ENCODE peak calls at places on chromosomes 11 and 22, in four cellular contexts. One of them, this sample, is unnamed.

GRCh38 chr11:30786392-30787120 is 200.4 kb upstream of the MPPED2 start:
- DNase-seq in heart left ventricle: no peak
- DNase-seq in mammary epithelial cell: no peak
- DNase-seq in upper lobe of left lung: no peak
- DNase-seq in this sample: no peak

GRCh38 chr22:41608386-41608785 is 12.5 kb downstream of the DESI1 start:
- DNase-seq in heart left ventricle: no peak
- DNase-seq in mammary epithelial cell: no peak
- DNase-seq in upper lobe of left lung: no peak
- DNase-seq in this sample: no peak

GRCh38 chr22:44051961-44052360 is 27.9 kb downstream of the PARVB start:
- DNase-seq in heart left ventricle: no peak
- DNase-seq in mammary epithelial cell: no peak
- DNase-seq in upper lobe of left lung: no peak
- DNase-seq in this sample: no peak

GRCh38 chr11:60777572-60777971 is 7.6 kb upstream of the MS4A10 start:
- DNase-seq in heart left ventricle: no peak
- DNase-seq in mammary epithelial cell: peak; percentile 67
- DNase-seq in upper lobe of left lung: no peak
- DNase-seq in this sample: peak; percentile 95

GRCh38 chr11:1304376-1304775 is 5.1 kb downstream of the TOLLIP start:
- DNase-seq in heart left ventricle: no peak
- DNase-seq in mammary epithelial cell: no peak
- DNase-seq in upper lobe of left lung: peak; percentile 41
- DNase-seq in this sample: no peak

GRCh38 chr22:36274547-36274946 is 21.6 kb downstream of the APOL1 start:
- DNase-seq in heart left ventricle: no peak
- DNase-seq in mammary epithelial cell: no peak
- DNase-seq in upper lobe of left lung: no peak
- DNase-seq in this sample: no peak

GRCh38 chr11:119787074-119787461 is 58.1 kb upstream of the NECTIN1 start:
- DNase-seq in heart left ventricle: no peak
- DNase-seq in mammary epithelial cell: no peak
- DNase-seq in upper lobe of left lung: no peak
- DNase-seq in this sample: no peak

GRCh38 chr11:83159901-83160865 is 3.3 kb downstream of the PCF11 start:
- DNase-seq in heart left ventricle: no peak
- DNase-seq in mammary epithelial cell: peak; percentile 75
- DNase-seq in upper lobe of left lung: peak; percentile 53
- DNase-seq in this sample: peak; percentile 3

GRCh38 chr11:120674537-120674936 is 163.0 kb downstream of the GRIK4 start:
- DNase-seq in heart left ventricle: no peak
- DNase-seq in mammary epithelial cell: no peak
- DNase-seq in upper lobe of left lung: no peak
- DNase-seq in this sample: no peak

DNA sequence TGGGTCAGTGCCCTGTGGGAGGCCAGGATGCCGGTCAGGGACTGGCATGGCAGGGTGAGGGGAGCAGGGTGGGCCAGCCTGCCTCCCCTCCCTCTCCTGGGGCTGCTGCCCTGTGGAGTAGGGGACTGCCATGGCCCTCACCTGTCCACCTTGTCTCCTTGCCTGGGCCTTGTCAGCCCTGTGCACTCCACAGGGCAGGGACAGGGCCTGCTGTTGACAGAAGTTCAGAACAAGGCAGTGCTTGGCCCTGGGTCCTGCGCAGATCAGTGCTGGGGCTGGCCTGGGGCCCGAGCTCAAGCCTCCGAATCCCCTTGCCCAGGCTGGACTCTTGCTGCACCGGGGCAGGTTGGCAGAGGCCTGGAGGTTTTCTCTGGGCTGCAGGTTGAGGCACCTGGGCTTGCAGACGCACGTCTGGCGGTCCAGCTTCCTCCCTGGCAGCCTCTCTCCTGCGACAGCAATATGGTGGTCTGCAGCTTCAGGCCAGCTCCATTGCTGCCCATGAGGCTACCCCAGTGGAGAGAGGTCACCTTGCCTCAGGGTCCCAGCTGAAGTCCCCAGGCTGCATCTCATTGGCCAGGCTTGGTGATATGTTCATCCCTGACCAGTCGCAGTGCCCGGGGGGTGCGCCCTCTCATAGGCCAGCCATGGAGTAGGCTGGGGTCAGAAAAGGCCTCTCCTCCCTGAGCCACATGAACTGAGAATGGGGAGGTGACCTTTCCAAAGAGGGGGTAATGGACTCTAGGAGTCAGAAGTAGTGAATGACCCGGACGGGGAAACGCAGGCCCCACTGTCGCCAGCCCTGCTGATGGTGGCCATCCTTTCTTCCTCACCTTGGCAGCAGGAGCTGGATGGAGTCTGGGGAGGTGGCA is 21.5 kb upstream of the CHKA start:
- DNase-seq in heart left ventricle: no peak
- DNase-seq in mammary epithelial cell: no peak
- DNase-seq in upper lobe of left lung: no peak
- DNase-seq in this sample: no peak
- H3K27ac ChIP-seq in heart left ventricle: no peak overlapping the region
- H3K27ac ChIP-seq in mammary epithelial cell: no peak overlapping the region
- H3K27ac ChIP-seq in upper lobe of left lung: peak overlapping the region; percentile 72
- H3K27ac ChIP-seq in this sample: no peak overlapping the region

GRCh38 chr11:76671236-76671590 is 666 bp upstream of the LRRC32 start:
- DNase-seq in heart left ventricle: no peak
- DNase-seq in mammary epithelial cell: no peak
- DNase-seq in upper lobe of left lung: no peak
- DNase-seq in this sample: no peak
- H3K27ac ChIP-seq in heart left ventricle: peak overlapping the region; percentile 87
- H3K27ac ChIP-seq in mammary epithelial cell: no peak overlapping the region
- H3K27ac ChIP-seq in upper lobe of left lung: peak overlapping the region; percentile 89
- H3K27ac ChIP-seq in this sample: no peak overlapping the region

DNA sequence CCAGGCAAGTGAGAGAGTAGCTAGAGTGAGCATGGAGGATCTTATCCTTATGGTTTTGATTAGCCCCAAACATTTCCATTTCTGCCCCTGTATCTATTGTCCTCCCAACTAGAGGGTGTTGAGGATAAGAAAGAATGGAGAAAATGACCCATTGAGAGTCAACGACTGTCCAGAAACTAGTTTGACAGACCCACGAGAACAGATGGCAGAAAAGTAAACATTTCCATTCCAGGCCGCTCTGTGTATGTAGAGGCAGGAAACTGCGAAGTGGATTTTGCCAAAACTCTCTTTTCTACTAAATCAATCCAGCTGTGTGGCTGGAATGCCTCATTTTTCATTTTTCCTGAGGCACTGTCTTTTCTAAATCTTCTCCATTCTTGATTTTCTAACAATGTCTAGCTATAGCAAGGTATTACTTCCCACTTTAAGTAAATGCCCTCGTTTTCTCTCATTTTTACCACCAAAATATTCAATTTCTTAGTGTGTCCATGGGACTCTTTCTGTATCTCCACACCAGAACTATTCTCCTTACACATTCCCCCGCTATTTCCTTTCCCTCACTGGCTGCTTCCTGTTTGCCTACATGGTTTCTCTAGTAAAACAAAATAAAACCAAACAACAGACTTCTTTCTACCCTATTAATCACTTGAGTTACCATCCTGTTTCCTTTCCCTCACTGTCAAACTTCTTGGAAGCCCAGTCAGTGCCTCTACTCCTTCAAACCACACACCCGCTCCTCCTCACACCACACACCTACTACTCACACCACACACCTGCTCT is 5.5 kb upstream of the MMP8 start:
- DNase-seq in heart left ventricle: no peak
- DNase-seq in mammary epithelial cell: no peak
- DNase-seq in upper lobe of left lung: no peak
- DNase-seq in this sample: no peak
- H3K27ac ChIP-seq in heart left ventricle: no peak overlapping the region
- H3K27ac ChIP-seq in mammary epithelial cell: no peak overlapping the region
- H3K27ac ChIP-seq in upper lobe of left lung: no peak overlapping the region
- H3K27ac ChIP-seq in this sample: no peak overlapping the region

GRCh38 chr11:123314972-123315371 is 115.1 kb upstream of the GRAMD1B start:
- DNase-seq in heart left ventricle: no peak
- DNase-seq in mammary epithelial cell: no peak
- DNase-seq in upper lobe of left lung: no peak
- DNase-seq in this sample: no peak

GRCh38 chr11:123316003-123316402 is 114.1 kb upstream of the GRAMD1B start:
- DNase-seq in heart left ventricle: no peak
- DNase-seq in mammary epithelial cell: no peak
- DNase-seq in upper lobe of left lung: no peak
- DNase-seq in this sample: peak; percentile 10

GRCh38 chr11:123308077-123308476 is 113.0 kb upstream of the CLMP start:
- DNase-seq in heart left ventricle: no peak
- DNase-seq in mammary epithelial cell: no peak
- DNase-seq in upper lobe of left lung: no peak
- DNase-seq in this sample: no peak

GRCh38 chr11:123318623-123319022 is 111.4 kb upstream of the GRAMD1B start:
- DNase-seq in heart left ventricle: no peak
- DNase-seq in mammary epithelial cell: no peak
- DNase-seq in upper lobe of left lung: no peak
- DNase-seq in this sample: no peak

DNA sequence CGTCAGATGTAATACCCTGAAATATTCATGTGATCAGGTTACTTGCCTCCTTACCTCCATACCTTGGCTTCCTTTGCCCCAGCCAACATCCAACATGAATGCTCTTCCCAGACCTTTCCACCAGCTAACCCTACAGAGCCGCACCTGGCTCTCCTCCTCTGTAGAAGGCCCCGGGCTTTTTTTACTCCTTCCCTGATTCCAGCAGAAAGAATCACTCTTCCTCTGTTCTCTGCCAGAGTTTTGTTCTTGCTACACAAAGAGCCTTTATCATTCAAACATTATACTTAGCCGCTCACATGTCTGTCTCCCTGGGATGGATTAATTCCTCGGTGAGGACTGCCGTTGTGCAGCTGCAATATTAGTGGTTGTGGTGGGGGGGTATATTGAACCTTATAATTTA is 116.8 kb upstream of the GRAMD1B start:
- DNase-seq in heart left ventricle: no peak
- DNase-seq in mammary epithelial cell: no peak
- DNase-seq in upper lobe of left lung: no peak
- DNase-seq in this sample: no peak
- H3K27ac ChIP-seq in heart left ventricle: no peak overlapping the region
- H3K27ac ChIP-seq in mammary epithelial cell: no peak overlapping the region
- H3K27ac ChIP-seq in upper lobe of left lung: no peak overlapping the region
- H3K27ac ChIP-seq in this sample: no peak overlapping the region

DNA sequence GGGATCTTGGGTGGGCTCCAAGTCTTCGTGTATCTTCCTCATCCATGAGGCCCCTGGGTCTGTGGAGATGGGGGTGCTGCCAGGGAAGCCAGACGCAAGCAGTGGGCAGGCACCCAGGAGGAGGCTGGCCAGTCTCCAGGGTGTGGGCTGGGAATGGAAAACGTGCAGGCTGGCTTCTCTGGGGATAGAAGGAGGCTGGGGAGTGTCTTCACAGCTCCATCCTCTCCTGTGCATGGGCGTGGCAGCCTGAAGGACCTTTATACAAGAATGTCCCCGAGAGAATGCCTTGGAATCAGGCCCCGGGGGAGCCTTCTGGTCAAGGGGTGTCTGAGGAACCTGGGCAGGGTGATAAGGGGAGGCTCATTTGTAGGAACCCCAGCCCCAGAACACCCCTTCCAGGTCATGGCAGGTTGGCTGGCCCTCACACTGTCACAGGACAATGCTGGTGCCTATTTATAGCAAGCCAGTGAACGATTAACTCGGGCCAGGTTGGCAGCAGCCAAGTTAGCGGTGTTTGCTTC is 14.0 kb downstream of the SGSM1 start:
- DNase-seq in heart left ventricle: peak; percentile 81
- DNase-seq in mammary epithelial cell: no peak
- DNase-seq in upper lobe of left lung: peak; percentile 29
- DNase-seq in this sample: no peak
- H3K27ac ChIP-seq in heart left ventricle: peak overlapping the region; percentile 44
- H3K27ac ChIP-seq in mammary epithelial cell: no peak overlapping the region
- H3K27ac ChIP-seq in upper lobe of left lung: no peak overlapping the region
- H3K27ac ChIP-seq in this sample: no peak overlapping the region

DNA sequence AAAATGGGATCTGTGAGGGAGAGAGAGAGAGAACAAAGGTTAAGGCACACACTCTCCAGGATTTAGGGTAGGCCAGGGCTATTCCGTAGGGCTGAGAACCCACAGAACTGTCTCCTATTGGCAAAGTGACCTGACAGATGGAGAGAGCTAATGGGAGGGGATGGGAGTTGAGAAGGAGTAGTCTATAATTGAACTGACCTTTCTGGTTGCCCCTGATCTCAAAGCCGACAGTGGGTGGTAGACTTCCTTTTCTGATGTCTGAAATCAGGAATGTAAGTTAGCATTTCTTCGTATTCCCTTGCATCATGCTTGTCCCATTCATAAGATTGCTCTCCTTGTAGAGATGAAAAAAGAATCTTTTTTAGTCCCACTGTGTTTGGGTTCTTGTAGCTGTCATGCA is 210.1 kb downstream of the NTM start:
- DNase-seq in heart left ventricle: no peak
- DNase-seq in mammary epithelial cell: no peak
- DNase-seq in upper lobe of left lung: no peak
- DNase-seq in this sample: no peak
- H3K27ac ChIP-seq in heart left ventricle: no peak overlapping the region
- H3K27ac ChIP-seq in mammary epithelial cell: no peak overlapping the region
- H3K27ac ChIP-seq in upper lobe of left lung: no peak overlapping the region
- H3K27ac ChIP-seq in this sample: no peak overlapping the region